ENCODE peak calls at places on chromosomes 16 and 17, in eight cellular contexts. S is AG10803, F is sigmoid colon, E is glutamatergic neuron, Q is epithelial cell of esophagus, T is fibroblast of lung, N is thoracic aorta, L is cardiac fibroblast. K is an unnamed sample.

GRCh38 chr17:6439951-6440350 is 4.3 kb upstream of the PIMREG start:
- DNase-seq in S (no peak), F (no peak), E (no peak), Q (no peak), T (no peak), N (no peak), L (no peak), K (no peak)

GRCh38 chr17:27558842-27559505 is 72.0 kb upstream of the LGALS9 start:
- DNase-seq in S (no peak), F (no peak), E (no peak), Q (no peak), T (no peak), N (no peak), L (no peak), K (no peak)

GRCh38 chr17:302300-302698 is 50.3 kb downstream of the RPH3AL start:
- DNase-seq in S (no peak), F (no peak), E (no peak), Q (no peak), T (no peak), N (no peak), L (no peak), K (no peak)

GRCh38 chr17:29836643-29837042 is 93.4 kb downstream of the SSH2 start:
- DNase-seq in S (peak), F (no peak), E (no peak), Q (no peak), T (peak), N (no peak), L (no peak), K (no peak)

GRCh38 chr17:12257176-12257575 is 236.5 kb downstream of the MAP2K4 start:
- DNase-seq in S (no peak), F (no peak), E (no peak), Q (no peak), T (no peak), N (no peak), L (no peak), K (no peak)

GRCh38 chr16:24883714-24884151 is 38.0 kb downstream of the SLC5A11 start:
- DNase-seq in S (no peak), F (no peak), E (no peak), Q (no peak), T (no peak), N (no peak), L (no peak), K (no peak)

GRCh38 chr17:40561871-40562611 is 3.2 kb downstream of the CCR7 start:
- DNase-seq in S (no peak), F (no peak), E (no peak), Q (no peak), T (no peak), N (no peak), L (peak), K (no peak)

GRCh38 chr16:57637424-57637823 is 9.0 kb downstream of the ADGRG1 start:
- DNase-seq in S (no peak), F (peak), E (no peak), Q (no peak), T (no peak), N (no peak), L (no peak), K (no peak)

GRCh38 chr17:20922128-20922670 is 120.6 kb downstream of the USP22 start:
- DNase-seq in S (peak), F (no peak), E (no peak), Q (peak), T (peak), N (no peak), L (peak), K (no peak)

GRCh38 chr16:49349446-49350168 is 24.0 kb upstream of the C16orf78 start:
- DNase-seq in S (no peak), F (no peak), E (peak), Q (no peak), T (no peak), N (no peak), L (no peak), K (no peak)

GRCh38 chr16:55035956-55036355 is 105.3 kb downstream of the IRX5 start:
- DNase-seq in S (peak), F (no peak), E (no peak), Q (no peak), T (peak), N (no peak), L (no peak), K (no peak)

GRCh38 chr16:16137110-16137509 is 86.2 kb downstream of the ABCC6 start:
- DNase-seq in S (peak), F (no peak), E (no peak), Q (no peak), T (no peak), N (no peak), L (no peak), K (no peak)

GRCh38 chr16:21224800-21225199 is 8.7 kb upstream of the ANKS4B start:
- DNase-seq in S (no peak), F (no peak), E (no peak), Q (no peak), T (no peak), N (no peak), L (no peak), K (no peak)

GRCh38 chr17:61405047-61405685 is 5.5 kb downstream of the TBX2 start:
- DNase-seq in S (no peak), F (peak), E (peak), Q (no peak), T (no peak), N (no peak), L (peak), K (peak)

GRCh38 chr17:61323015-61323379 is 76.6 kb upstream of the TBX2 start:
- DNase-seq in S (no peak), F (no peak), E (no peak), Q (no peak), T (no peak), N (no peak), L (peak), K (no peak)

GRCh38 chr17:50638851-50639767 is 4.4 kb downstream of the ABCC3 start:
- DNase-seq in S (peak), F (peak), E (no peak), Q (peak), T (peak), N (peak), L (peak), K (no peak)

GRCh38 chr17:65485388-65486299 is 75.8 kb downstream of the AXIN2 start:
- DNase-seq in S (peak), F (peak), E (no peak), Q (no peak), T (peak), N (peak), L (peak), K (no peak)

GRCh38 chr17:18951941-18952842 is at the start of gene SLC5A10:
- DNase-seq in S (no peak), F (no peak), E (no peak), Q (no peak), T (no peak), N (no peak), L (no peak), K (no peak)

GRCh38 chr16:30958164-30959083 is 870 bp downstream of the SETD1A start:
- DNase-seq in S (peak), F (no peak), E (peak), Q (peak), T (peak), N (no peak), L (peak), K (no peak)

GRCh38 chr17:34858941-34859562 is 102.2 kb downstream of the CCT6B start:
- DNase-seq in S (no peak), F (no peak), E (no peak), Q (no peak), T (no peak), N (no peak), L (no peak), K (no peak)

GRCh38 chr17:17446666-17447155 is 30.1 kb upstream of the MED9 start:
- DNase-seq in S (no peak), F (no peak), E (no peak), Q (no peak), T (no peak), N (no peak), L (no peak), K (no peak)

GRCh38 chr17:78132086-78132676 is 1.6 kb downstream of the TMC8 start:
- DNase-seq in S (no peak), F (no peak), E (no peak), Q (peak), T (no peak), N (no peak), L (no peak), K (peak)

GRCh38 chr16:25051446-25052160 is 36.4 kb upstream of the ARHGAP17 start:
- DNase-seq in S (peak), F (no peak), E (no peak), Q (peak), T (peak), N (no peak), L (peak), K (no peak)

GRCh38 chr17:51748749-51749604 is 409.5 kb downstream of the CA10 start:
- DNase-seq in S (no peak), F (no peak), E (no peak), Q (peak), T (no peak), N (no peak), L (no peak), K (no peak)

GRCh38 chr17:37068266-37068665 is 119.5 kb downstream of the AATF start:
- DNase-seq in S (no peak), F (no peak), E (no peak), Q (no peak), T (no peak), N (no peak), L (no peak), K (no peak)

GRCh38 chr17:77366558-77367245 is 225.9 kb downstream of the SEC14L1 start:
- DNase-seq in S (peak), F (peak), E (peak), Q (no peak), T (peak), N (no peak), L (peak), K (peak)

GRCh38 chr17:82767041-82767754 is 15.3 kb downstream of the TBCD start:
- DNase-seq in S (peak), F (no peak), E (peak), Q (peak), T (peak), N (no peak), L (peak), K (peak)

GRCh38 chr16:71746442-71747046 is 22.0 kb upstream of the PHLPP2 start:
- DNase-seq in S (peak), F (no peak), E (no peak), Q (peak), T (peak), N (no peak), L (peak), K (no peak)

GRCh38 chr16:85728879-85729278 is 22.0 kb downstream of the C16orf74 start:
- DNase-seq in S (no peak), F (no peak), E (no peak), Q (no peak), T (no peak), N (no peak), L (no peak), K (no peak)
- TF ChIP-seq CTCF in S (peak), F (no peak), E (no peak), Q (peak), T (no peak), N (no peak), L (peak), K (no peak)

GRCh38 chr16:68310441-68311315 is at the start of the genes PRMT7 and SLC7A6OS:
- DNase-seq in S (peak), F (peak), E (peak), Q (peak), T (peak), N (peak), L (peak), K (peak)
- TF ChIP-seq CTCF in S (peak), F (no peak), E (no peak), Q (no peak), T (no peak), N (peak), L (peak), K (no peak)

GRCh38 chr16:86835981-86836380 is 257.6 kb downstream of the FOXL1 start:
- DNase-seq in S (no peak), F (no peak), E (no peak), Q (no peak), T (no peak), N (no peak), L (no peak), K (no peak)

GRCh38 chr16:86836503-86837125 is 258.3 kb downstream of the FOXL1 start:
- DNase-seq in S (peak), F (no peak), E (no peak), Q (peak), T (peak), N (no peak), L (peak), K (no peak)

GRCh38 chr16:86833136-86833535 is 254.8 kb downstream of the FOXL1 start:
- DNase-seq in S (no peak), F (peak), E (no peak), Q (no peak), T (peak), N (no peak), L (peak), K (no peak)

GRCh38 chr16:86831366-86831765 is 253.0 kb downstream of the FOXL1 start:
- DNase-seq in S (no peak), F (peak), E (no peak), Q (no peak), T (no peak), N (no peak), L (no peak), K (no peak)

GRCh38 chr16:86834451-86835035 is 256.2 kb downstream of the FOXL1 start:
- DNase-seq in S (peak), F (peak), E (no peak), Q (no peak), T (peak), N (no peak), L (peak), K (peak)
- TF ChIP-seq CTCF in S (peak), F (no peak), E (no peak), Q (peak), T (peak), N (peak), L (peak), K (no peak)

DNA sequence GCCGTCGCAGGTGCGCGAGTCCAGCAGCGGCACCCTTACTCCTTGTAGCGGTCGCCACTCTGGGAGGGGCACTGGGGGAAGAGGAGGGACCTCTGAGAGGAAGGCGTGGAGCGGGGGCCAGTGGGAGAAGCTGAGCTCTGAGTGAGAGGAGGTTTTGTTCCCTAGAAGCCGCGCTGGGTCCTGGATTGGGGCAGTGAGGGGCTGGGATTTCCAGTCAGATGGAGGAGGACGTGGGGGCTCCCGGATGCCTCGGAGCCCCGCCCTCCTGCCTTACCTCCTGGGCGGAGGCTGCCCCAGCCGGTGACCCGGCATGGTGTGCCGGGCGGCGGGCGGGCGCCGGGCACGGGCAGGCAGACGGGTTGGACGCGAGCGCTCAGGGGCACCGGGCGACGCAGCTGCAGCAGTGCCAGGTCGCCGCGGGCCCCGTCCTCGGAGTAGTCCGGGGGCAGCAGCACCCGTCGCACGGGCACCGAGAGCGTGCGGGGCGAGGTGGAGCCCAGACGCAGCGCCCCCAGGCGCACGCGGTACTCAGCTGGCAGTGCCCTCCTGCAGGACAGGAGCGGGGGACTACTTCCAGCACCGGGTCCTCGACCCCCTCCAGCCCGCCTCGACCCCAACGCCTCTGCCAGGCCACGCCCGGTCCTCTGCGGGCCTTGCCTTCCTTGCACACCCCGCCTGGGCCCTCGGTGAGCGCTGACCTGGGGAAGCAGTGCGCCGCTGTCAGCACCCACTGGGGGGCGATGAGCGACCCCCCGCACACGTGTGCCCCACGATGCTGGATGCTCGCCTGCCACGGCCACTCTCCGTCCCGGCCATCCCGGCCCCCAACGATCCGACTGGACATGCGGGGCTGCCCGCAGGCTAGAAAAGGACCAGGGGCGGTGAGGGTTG is 2.0 kb downstream of the PRSS33 start:
- DNase-seq in S (no peak), F (peak), E (no peak), Q (no peak), T (no peak), N (no peak), L (no peak), K (no peak)
- TF ChIP-seq CTCF in S (no peak), F (no peak), E (peak), Q (peak), T (no peak), N (no peak), L (no peak), K (no peak)

DNA sequence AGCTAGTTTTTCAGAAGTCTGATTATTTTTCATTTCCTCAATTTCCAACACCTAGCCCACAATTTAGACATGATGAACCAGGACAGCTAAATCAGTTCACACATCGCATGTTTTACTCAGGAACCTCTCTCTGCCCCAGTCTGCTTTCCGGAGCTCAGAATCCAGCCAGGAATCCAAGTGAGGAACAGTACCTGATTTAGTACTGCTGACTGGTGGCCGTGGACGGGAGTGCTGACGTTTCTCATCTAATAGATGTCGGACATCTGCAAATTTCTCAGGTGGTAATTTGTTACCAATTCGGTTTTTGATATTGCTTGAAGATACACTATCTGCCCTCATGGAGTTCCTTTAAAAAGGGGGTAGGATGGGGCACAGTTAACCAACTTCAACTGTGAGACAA is 14.9 kb upstream of the ITGAE start:
- DNase-seq in S (no peak), F (no peak), E (no peak), Q (no peak), T (no peak), N (no peak), L (no peak), K (no peak)
- TF ChIP-seq CTCF in S (no peak), F (no peak), E (no peak), Q (no peak), T (no peak), N (no peak), L (no peak), K (no peak)

DNA sequence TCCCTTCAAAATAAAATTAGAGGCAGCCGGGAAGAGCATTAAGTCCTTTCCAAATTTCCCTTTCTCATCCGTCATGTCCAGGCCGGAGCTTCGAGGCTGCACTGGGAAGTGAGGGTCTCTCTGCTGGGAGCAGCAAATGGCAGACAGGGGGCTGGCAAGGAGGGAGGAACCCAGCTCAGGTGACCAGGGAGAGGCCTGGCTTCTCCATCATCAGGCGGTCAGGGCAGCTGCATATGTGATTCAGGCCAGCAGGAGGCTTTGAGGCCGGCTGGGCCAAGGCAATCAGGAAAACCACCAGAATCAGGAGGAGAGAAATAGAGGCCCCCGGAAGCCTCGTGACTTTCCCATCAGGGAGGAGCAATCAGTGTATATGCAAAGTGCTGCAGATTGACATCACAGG is 85.0 kb upstream of the RPL38 start:
- DNase-seq in S (no peak), F (peak), E (peak), Q (no peak), T (no peak), N (no peak), L (no peak), K (peak)
- TF ChIP-seq CTCF in S (no peak), F (no peak), E (peak), Q (no peak), T (no peak), N (no peak), L (no peak), K (peak)

K was measured in nephron progenitor cell.